ENCODE peak calls at places on chromosomes 13 and 19, in four cellular contexts. V is left ventricle myocardium inferior; E is CD8-positive, alpha-beta memory T cell; X is A673. C is an unnamed sample.

GRCh38 chr13:96020155-96020575 is 33.0 kb downstream of the UGGT2 start:
- DNase-seq in V (no peak), E (no peak), X (peak; percentile 65), C (no peak)

GRCh38 chr19:30053558-30053957 is 111.5 kb downstream of the URI1 start:
- DNase-seq in V (no peak), E (no peak), X (no peak), C (no peak)

GRCh38 chr13:37413161-37413560 is 185.4 kb downstream of the POSTN start:
- DNase-seq in V (no peak), E (no peak), X (no peak), C (no peak)

GRCh38 chr19:8052464-8052859 is at the start of gene CCL25:
- DNase-seq in V (no peak), E (no peak), X (no peak), C (no peak)

GRCh38 chr13:66214467-66214866 is 1015.7 kb downstream of the PCDH9 start:
- DNase-seq in V (no peak), E (no peak), X (no peak), C (no peak)

GRCh38 chr19:50679177-50680125 is 30.2 kb downstream of the C19orf81 start:
- DNase-seq in V (peak; percentile 72), E (peak; percentile 56), X (peak; percentile 88), C (peak; percentile 91)

GRCh38 chr19:50906217-50906616 is 5.0 kb downstream of the KLK4 start:
- DNase-seq in V (no peak), E (no peak), X (peak; percentile 49), C (no peak)

GRCh38 chr19:42285546-42285945 is 16.4 kb upstream of the PRR19 start:
- DNase-seq in V (no peak), E (no peak), X (no peak), C (peak; percentile 71)

GRCh38 chr19:58054792-58055482 is 4.1 kb upstream of the ZNF135 start:
- DNase-seq in V (peak; percentile 51), E (no peak), X (no peak), C (peak; percentile 83)

DNA sequence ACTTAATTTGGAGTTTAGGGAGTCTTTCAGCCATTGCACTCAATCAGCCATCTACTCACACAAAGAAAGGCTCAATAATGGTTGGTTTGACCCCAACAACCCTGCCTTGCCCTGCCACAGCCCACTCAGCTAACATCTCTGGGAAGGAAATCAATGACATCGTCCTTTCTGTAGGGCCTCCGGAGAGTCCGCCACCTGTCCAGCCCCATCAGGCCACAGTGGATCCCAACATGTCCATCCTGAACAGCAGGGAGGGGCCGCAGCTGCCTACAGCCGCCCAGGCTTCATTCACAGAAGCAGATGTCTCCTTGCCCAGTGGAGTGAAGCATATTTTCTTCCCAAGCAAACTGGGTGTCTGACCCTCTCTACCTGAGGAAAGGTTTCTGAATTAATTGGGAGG is 4.2 kb upstream of the CDX2 start:
- DNase-seq in V (no peak), E (no peak), X (no peak), C (no peak)
- H3K4me1 ChIP-seq in V (peaks cover 26% of the 10 kb centered on the region), E (no peaks in the 10 kb centered on the region), X (no peaks in the 10 kb centered on the region), C (peaks cover 4% of the 10 kb centered on the region)

GRCh38 chr13:51556740-51557139 is 27.5 kb upstream of the WDFY2 start:
- DNase-seq in V (peak; percentile 27), E (no peak), X (no peak), C (no peak)

GRCh38 chr13:51559916-51560315 is 24.3 kb upstream of the WDFY2 start:
- DNase-seq in V (no peak), E (no peak), X (no peak), C (no peak)

GRCh38 chr13:51557875-51558604 is 26.2 kb upstream of the WDFY2 start:
- DNase-seq in V (no peak), E (no peak), X (peak; percentile 37), C (no peak)

GRCh38 chr13:51560336-51560735 is 23.9 kb upstream of the WDFY2 start:
- DNase-seq in V (no peak), E (no peak), X (no peak), C (no peak)

GRCh38 chr13:51557423-51557822 is 26.8 kb upstream of the WDFY2 start:
- DNase-seq in V (no peak), E (no peak), X (no peak), C (no peak)
- H3K27ac ChIP-seq in V (peak overlapping the region; percentile 21), E (no peak overlapping the region), X (no peak overlapping the region), C (no peak overlapping the region)

DNA sequence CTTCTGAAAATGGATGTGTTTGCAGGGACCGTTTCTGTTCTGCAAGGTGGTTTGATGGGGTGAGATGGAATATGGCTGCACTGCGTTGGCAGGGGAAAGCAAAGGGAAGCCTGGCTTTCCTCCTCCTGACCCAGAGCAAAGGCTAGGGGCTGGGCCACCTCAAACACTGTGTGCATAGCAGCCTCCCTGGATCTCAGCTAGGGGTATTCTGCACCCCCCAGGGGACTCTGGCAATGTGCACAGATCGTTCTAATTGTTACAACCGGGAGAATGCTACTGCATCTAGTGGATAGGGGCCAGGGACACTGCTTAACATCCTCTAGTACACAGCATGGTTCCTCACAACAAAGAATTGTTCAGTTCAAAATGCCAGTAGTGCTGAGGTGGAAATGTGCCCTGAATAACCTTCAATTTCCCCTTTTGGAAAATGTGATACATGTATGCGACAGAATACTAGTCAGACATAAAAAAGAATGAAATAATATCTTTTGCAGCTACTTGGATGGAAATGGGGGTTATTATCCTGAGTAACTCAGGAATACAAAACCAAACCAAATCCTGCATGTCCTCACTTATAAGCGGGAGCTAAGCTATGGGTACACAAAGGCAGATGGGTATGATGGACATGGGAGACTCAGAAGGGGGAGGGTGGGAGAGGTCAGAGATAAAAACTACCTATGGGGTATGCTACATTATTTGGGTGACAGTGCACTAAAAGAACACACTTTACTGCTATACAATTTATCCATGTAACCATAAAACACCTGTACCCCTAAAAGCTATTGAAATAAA is 671.2 kb downstream of the UQCRFS1 start:
- DNase-seq in V (no peak), E (no peak), X (no peak), C (no peak)
- H3K4me1 ChIP-seq in V (no peaks in the 10 kb centered on the region), E (no peaks in the 10 kb centered on the region), X (no peaks in the 10 kb centered on the region), C (no peaks in the 10 kb centered on the region)

GRCh38 chr13:40341501-40341900 is 324.9 kb downstream of the FOXO1 start:
- DNase-seq in V (no peak), E (no peak), X (no peak), C (no peak)
- H3K27ac ChIP-seq in V (no peak overlapping the region), E (no peak overlapping the region), X (no peak overlapping the region), C (no peak overlapping the region)